ENCODE peak calls at places on chromosomes 6 and 20, in seven cellular contexts. B is uterus, Z is DND-41, S is IMR-90, P is PC-3, T is astrocyte, H is colonic mucosa. A is an unnamed sample. For H3K36me3, the result is how much of the 10 kb centered on the place peaks cover.

GRCh38 chr6:94636780-94637385 is 940.5 kb upstream of the MANEA start:
- DNase-seq in B (no peak), T (peak), S (peak), Z (no peak), P (peak), H (no peak), A (no peak)

GRCh38 chr6:137401058-137401457 is 93.1 kb downstream of the OLIG3 start:
- DNase-seq in T (no peak), Z (no peak), H (no peak), S (no peak), P (no peak), B (no peak), A (no peak)

GRCh38 chr6:132937466-132937906 is 123.1 kb downstream of the RPS12 start:
- DNase-seq in S (peak), T (peak), H (peak), B (no peak), P (peak), Z (peak), A (no peak)

GRCh38 chr20:63679799-63680305 is 16.6 kb upstream of the TNFRSF6B start:
- DNase-seq in B (no peak), Z (no peak), T (no peak), S (no peak), H (no peak), P (no peak), A (no peak)

GRCh38 chr6:134537146-134537555 is 219.2 kb upstream of the SGK1 start:
- DNase-seq in S (peak), Z (no peak), B (no peak), P (peak), T (peak), H (no peak), A (no peak)

GRCh38 chr6:169172435-169172834 is 81.2 kb downstream of the THBS2 start:
- DNase-seq in S (peak), T (peak), Z (no peak), H (no peak), P (peak), B (peak), A (no peak)

GRCh38 chr6:25872804-25873203 is 1.2 kb downstream of the SLC17A3 start:
- DNase-seq in H (no peak), Z (no peak), P (no peak), B (no peak), S (no peak), T (no peak), A (no peak)

GRCh38 chr6:26743157-26743821 is 83.7 kb upstream of the ZNF322 start:
- DNase-seq in H (no peak), S (peak), T (peak), Z (no peak), P (no peak), B (no peak), A (no peak)

GRCh38 chr6:4264076-4264475 is 128.7 kb upstream of the ECI2 start:
- DNase-seq in Z (no peak), S (no peak), P (no peak), B (no peak), T (no peak), H (no peak), A (no peak)

DNA sequence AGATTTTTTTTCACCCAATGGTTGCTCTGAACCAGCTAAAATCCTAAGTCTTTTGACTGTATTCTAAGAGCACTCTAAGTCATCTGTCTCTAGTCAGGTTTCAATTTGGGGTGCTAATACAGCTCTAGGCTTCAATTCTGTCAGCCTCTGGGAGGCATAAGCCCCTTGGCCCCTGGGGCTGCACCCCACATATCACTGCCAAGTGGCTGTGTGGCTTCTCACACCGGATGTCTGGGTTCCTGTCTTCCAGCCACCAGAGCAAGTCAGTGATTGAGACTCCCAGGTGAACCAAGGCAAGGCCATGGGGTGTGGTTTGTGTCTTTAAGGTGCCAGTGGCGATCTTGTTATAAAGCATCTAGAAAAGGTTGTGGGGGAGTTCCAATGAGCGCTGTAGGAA is 136.5 kb downstream of the TMEM242 start:
- DNase-seq in P (no peak), B (no peak), H (no peak), T (no peak), S (no peak), Z (no peak), A (no peak)
- H3K36me3 ChIP-seq in P (under half), B (under half), H (under half), T (under half), S (half or more), Z (half or more), A (under half)

DNA sequence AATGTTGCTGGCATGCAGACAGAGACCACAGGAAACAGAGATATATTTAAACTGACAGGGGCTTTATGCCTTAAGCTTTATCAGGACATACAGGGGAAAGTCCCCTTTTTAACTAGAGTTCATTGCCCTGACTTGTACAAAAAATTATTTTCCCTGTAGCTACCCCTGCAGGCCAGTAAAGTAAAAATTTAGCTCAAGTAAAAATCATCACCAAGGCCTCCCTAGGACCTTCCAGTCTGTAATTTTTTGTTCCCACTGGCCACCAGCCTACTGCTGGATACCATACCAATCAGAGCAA is 711.9 kb upstream of the NRSN1 start:
- DNase-seq in S (peak), H (no peak), B (no peak), P (peak), Z (no peak), T (peak), A (no peak)
- TF ChIP-seq CTCF in S (peak), H (no peak), B (peak), P (peak), Z (peak), T (peak), A (no peak)

DNA sequence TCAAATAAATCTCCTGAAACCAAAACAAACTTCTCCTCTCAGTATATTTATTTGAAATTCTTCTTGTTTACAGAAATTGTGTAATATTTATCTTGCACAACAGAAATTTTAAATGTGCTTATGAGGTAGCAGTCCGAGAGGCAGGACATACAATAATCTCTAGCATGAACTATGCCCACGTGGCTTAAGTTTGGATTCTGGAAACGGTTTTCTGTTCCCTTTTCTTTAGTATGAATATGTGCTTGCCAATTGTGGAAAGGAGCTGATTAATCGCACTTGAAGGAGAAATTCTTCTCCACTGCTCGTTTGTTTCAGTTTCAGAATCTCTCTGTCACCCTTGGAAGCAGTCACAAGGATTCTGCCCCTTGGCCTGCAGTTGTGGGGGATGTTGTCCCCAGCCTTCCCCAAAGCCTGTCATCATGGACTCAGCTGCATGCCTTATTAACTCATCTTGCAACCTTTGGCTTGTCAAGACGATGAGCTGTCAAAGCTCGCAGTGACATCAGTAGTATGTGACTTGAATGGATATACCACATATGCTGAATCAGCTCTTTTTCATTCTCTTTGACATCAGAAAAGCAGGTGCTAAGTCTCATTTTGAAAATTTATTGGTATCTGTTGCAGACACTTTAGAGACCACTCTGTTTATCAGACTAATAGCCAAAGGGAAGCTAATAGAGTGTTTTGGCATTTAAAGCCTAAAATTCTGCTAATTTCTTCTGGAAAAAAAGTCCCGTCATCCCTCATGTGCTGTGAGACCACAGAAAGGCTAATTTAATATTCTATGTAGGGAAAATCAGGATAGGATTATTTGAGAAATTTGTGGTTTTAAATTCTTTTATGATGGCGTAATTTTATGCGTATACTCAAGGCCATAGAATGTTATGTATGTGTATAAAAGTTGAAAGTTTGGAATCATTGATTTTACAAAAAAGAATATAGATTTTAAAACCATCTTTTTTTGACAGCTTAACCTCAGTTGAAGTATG is 186.8 kb downstream of the ARID1B start:
- DNase-seq in T (peak), S (peak), H (no peak), B (no peak), P (peak), Z (no peak), A (no peak)
- H3K27ac ChIP-seq in T (peak), S (peak), H (no peak), B (peak), P (peak), Z (no peak), A (no peak)

GRCh38 chr20:2465100-2465499 is 5.5 kb downstream of the SNRPB start:
- DNase-seq in B (no peak), H (no peak), S (no peak), P (no peak), T (no peak), Z (no peak), A (no peak)

GRCh38 chr20:2460752-2461424 is 9.7 kb downstream of the SNRPB start:
- DNase-seq in Z (no peak), S (no peak), T (no peak), H (no peak), P (no peak), B (no peak), A (no peak)

GRCh38 chr20:2459981-2460751 is 10.4 kb downstream of the SNRPB start:
- DNase-seq in S (no peak), Z (no peak), H (no peak), B (no peak), T (no peak), P (no peak), A (no peak)

GRCh38 chr20:2463616-2464365 is 6.8 kb downstream of the SNRPB start:
- DNase-seq in T (no peak), P (no peak), B (no peak), Z (no peak), S (no peak), H (no peak), A (no peak)

DNA sequence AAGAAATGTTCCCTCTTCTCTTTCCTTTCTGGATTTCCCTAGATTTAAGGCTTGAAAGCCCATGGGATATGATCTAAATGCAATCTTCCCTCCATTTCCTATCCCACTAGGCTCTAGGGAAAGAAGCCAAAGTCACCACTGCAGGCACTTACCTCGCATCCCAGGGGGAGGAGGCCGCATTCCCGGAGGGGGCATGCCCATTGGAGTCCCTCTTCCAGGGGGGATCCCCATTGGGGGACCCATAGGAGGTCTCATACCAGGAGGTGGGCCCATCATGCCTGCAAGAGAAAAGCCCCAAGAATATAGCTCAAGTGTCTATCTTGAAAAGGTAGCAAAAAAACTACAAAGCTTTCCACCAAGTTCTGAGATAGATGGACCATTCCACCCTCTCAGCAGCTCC is 8.1 kb downstream of the SNRPB start:
- DNase-seq in Z (no peak), H (no peak), T (no peak), P (no peak), S (no peak), B (no peak), A (no peak)
- H3K36me3 ChIP-seq in Z (half or more), H (under half), T (half or more), P (half or more), S (half or more), B (under half), A (half or more)

DNA sequence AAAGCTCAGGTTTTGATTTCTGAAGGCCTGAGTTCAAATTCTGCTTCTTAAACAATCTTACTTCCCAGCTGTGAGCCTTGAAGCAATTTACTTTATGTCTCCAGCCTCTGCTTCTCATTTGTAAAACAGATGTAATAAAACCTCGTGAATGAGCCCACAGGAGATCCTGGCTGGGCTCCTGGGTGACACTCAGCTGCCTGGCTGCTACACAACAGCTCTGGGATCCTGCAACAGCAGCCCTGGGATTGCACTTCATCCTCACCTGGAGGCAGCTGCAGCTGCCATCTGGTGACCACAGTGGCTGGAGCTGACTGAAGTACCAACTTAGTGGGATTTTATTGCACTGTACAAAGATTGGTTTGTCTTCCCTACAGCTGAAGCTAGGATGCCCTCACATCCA is 98.6 kb downstream of the NDUFAF5 start:
- DNase-seq in Z (no peak), B (no peak), H (no peak), S (no peak), P (no peak), T (no peak), A (no peak)
- TF ChIP-seq CTCF in Z (no peak), B (no peak), H (no peak), S (no peak), P (no peak), T (no peak), A (no peak)

GRCh38 chr20:45377191-45377775 is 842 bp downstream of the TP53TG5 start:
- DNase-seq in B (no peak), H (no peak), P (no peak), S (no peak), Z (no peak), T (no peak), A (no peak)

GRCh38 chr20:45373353-45374100 is 4.6 kb downstream of the TP53TG5 start:
- DNase-seq in S (peak), P (peak), T (peak), H (peak), B (peak), Z (peak), A (peak)

GRCh38 chr20:45372646-45373352 is 5.3 kb downstream of the TP53TG5 start:
- DNase-seq in B (peak), T (no peak), S (no peak), H (no peak), Z (no peak), P (no peak), A (no peak)

GRCh38 chr20:45374101-45374467 is 4.0 kb downstream of the TP53TG5 start:
- DNase-seq in P (no peak), B (no peak), Z (no peak), T (no peak), S (no peak), H (no peak), A (no peak)

DNA sequence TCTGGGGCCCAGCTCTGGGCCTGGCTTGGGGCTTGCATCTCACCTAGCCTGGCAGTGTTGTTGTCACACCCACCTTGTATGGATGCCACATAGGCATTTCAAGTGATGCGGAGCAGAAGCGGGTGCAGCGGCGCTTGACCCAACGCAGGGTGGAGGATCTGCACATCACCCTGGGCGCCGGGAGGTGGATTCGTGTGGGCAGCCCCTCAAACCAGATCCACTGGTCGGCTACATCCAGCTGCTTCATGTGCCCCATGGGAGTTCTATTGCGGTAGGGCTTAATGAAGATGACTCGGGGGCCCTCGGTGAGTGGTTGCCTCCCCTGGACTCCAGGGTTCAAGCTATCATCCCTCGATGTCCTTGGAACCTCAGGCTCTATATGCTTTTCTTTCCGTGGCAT is 3.2 kb downstream of the TP53TG5 start:
- DNase-seq in H (no peak), P (no peak), B (no peak), T (no peak), Z (no peak), S (no peak), A (no peak)
- H3K27ac ChIP-seq in H (no peak), P (no peak), B (no peak), T (no peak), Z (no peak), S (no peak), A (no peak)

DNA sequence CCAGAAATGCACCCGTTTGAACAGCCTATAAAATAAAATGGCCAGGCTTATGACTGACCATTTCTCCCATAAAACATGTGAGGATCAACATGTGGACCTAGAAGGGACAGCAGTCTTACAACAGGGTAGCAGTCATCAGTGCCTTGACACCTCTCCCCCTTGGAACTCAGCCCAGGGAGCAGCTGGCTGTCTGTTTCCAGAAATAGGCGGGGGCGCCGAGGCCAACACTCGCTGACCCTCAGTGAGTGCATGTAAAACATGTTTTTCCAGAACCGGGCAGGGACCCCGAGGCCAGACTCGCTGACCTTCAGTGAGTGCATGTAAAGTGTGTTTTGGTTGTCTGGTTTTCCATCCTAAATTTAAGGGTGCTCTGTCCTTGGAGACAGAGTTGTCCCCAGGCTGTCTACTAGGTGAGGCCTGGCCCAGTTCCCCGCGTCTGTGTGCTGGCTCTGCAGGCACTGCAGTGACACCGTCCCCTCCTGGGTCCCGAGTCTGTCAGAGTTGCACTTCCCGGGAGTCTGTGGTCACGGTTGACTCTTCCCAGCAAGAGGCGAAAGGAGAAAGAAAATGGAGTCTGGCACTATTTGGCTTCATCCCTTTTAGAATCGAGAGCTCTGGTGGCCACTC is 19.8 kb upstream of the ADRM1 start:
- DNase-seq in S (no peak), P (no peak), H (no peak), T (no peak), B (no peak), Z (no peak), A (no peak)
- H3K36me3 ChIP-seq in S (half or more), P (under half), H (under half), T (under half), B (under half), Z (half or more), A (half or more)

A was measured in CD8-positive, alpha-beta T cell.